ENCODE peak calls at places on chromosomes 1 and 21, in four cellular contexts. One of them, this sample, is unnamed.
A peak's percentile ranks its signal among the peaks of the same experiment; 100 is the strongest.

GRCh38 chr1:58968360-58968952 is 184.6 kb upstream of the JUN start:
- DNase-seq in posterior vena cava: peak; percentile 93
- DNase-seq in stimulated activated CD4-positive, alpha-beta T cell treated with anti-CD3 and anti-CD28 coated beads, Interleukin-1b, Interleukin-23, amount 100 ng/mL, for 48 hours: no peak
- DNase-seq in ELR: no peak
- DNase-seq in this sample: peak; percentile 94

GRCh38 chr21:44263768-44264167 is 2.1 kb upstream of the DNMT3L start:
- DNase-seq in posterior vena cava: no peak
- DNase-seq in ELR: no peak
- DNase-seq in stimulated activated CD4-positive, alpha-beta T cell treated with anti-CD3 and anti-CD28 coated beads, Interleukin-1b, Interleukin-23, amount 100 ng/mL, for 48 hours: no peak
- DNase-seq in this sample: no peak

GRCh38 chr1:180137767-180138166 is 16.9 kb upstream of the QSOX1 start:
- DNase-seq in posterior vena cava: no peak
- DNase-seq in stimulated activated CD4-positive, alpha-beta T cell treated with anti-CD3 and anti-CD28 coated beads, Interleukin-1b, Interleukin-23, amount 100 ng/mL, for 48 hours: no peak
- DNase-seq in ELR: no peak
- DNase-seq in this sample: no peak

GRCh38 chr1:86704972-86705632 is 726 bp downstream of the SH3GLB1 start:
- DNase-seq in posterior vena cava: peak; percentile 84
- DNase-seq in ELR: peak; percentile 72
- DNase-seq in stimulated activated CD4-positive, alpha-beta T cell treated with anti-CD3 and anti-CD28 coated beads, Interleukin-1b, Interleukin-23, amount 100 ng/mL, for 48 hours: peak; percentile 22
- DNase-seq in this sample: peak; percentile 79

GRCh38 chr21:36163780-36164426 is 7.3 kb downstream of the DOP1B start:
- DNase-seq in stimulated activated CD4-positive, alpha-beta T cell treated with anti-CD3 and anti-CD28 coated beads, Interleukin-1b, Interleukin-23, amount 100 ng/mL, for 48 hours: no peak
- DNase-seq in ELR: no peak
- DNase-seq in posterior vena cava: no peak
- DNase-seq in this sample: no peak

GRCh38 chr21:32457360-32457840 is 44.9 kb downstream of the EVA1C start:
- DNase-seq in posterior vena cava: no peak
- DNase-seq in ELR: peak; percentile 51
- DNase-seq in stimulated activated CD4-positive, alpha-beta T cell treated with anti-CD3 and anti-CD28 coated beads, Interleukin-1b, Interleukin-23, amount 100 ng/mL, for 48 hours: no peak
- DNase-seq in this sample: no peak

GRCh38 chr1:243548516-243548915 is 292.7 kb downstream of the SDCCAG8 start:
- DNase-seq in stimulated activated CD4-positive, alpha-beta T cell treated with anti-CD3 and anti-CD28 coated beads, Interleukin-1b, Interleukin-23, amount 100 ng/mL, for 48 hours: no peak
- DNase-seq in posterior vena cava: no peak
- DNase-seq in ELR: no peak
- DNase-seq in this sample: no peak

GRCh38 chr1:16013220-16013907 is 4.5 kb downstream of the HSPB7 start:
- DNase-seq in stimulated activated CD4-positive, alpha-beta T cell treated with anti-CD3 and anti-CD28 coated beads, Interleukin-1b, Interleukin-23, amount 100 ng/mL, for 48 hours: peak; percentile 56
- DNase-seq in ELR: peak; percentile 62
- DNase-seq in posterior vena cava: no peak
- DNase-seq in this sample: peak; percentile 93

GRCh38 chr21:46151261-46151988 is 4.0 kb downstream of the FTCD start:
- DNase-seq in stimulated activated CD4-positive, alpha-beta T cell treated with anti-CD3 and anti-CD28 coated beads, Interleukin-1b, Interleukin-23, amount 100 ng/mL, for 48 hours: peak; percentile 1
- DNase-seq in ELR: no peak
- DNase-seq in posterior vena cava: peak; percentile 75
- DNase-seq in this sample: peak; percentile 55

GRCh38 chr1:46152021-46152420 is 19.6 kb upstream of the PIK3R3 start:
- DNase-seq in posterior vena cava: no peak
- DNase-seq in stimulated activated CD4-positive, alpha-beta T cell treated with anti-CD3 and anti-CD28 coated beads, Interleukin-1b, Interleukin-23, amount 100 ng/mL, for 48 hours: no peak
- DNase-seq in ELR: peak; percentile 64
- DNase-seq in this sample: no peak

GRCh38 chr1:211677659-211678058 is 2.2 kb upstream of the NEK2 start:
- DNase-seq in stimulated activated CD4-positive, alpha-beta T cell treated with anti-CD3 and anti-CD28 coated beads, Interleukin-1b, Interleukin-23, amount 100 ng/mL, for 48 hours: no peak
- DNase-seq in ELR: no peak
- DNase-seq in posterior vena cava: no peak
- DNase-seq in this sample: no peak

GRCh38 chr1:156489166-156489934 is 11.2 kb downstream of the MEF2D start:
- DNase-seq in ELR: no peak
- DNase-seq in stimulated activated CD4-positive, alpha-beta T cell treated with anti-CD3 and anti-CD28 coated beads, Interleukin-1b, Interleukin-23, amount 100 ng/mL, for 48 hours: peak; percentile 32
- DNase-seq in posterior vena cava: no peak
- DNase-seq in this sample: peak; percentile 89

GRCh38 chr1:72845342-72845741 is 563.0 kb upstream of the NEGR1 start:
- DNase-seq in posterior vena cava: no peak
- DNase-seq in ELR: peak; percentile 33
- DNase-seq in stimulated activated CD4-positive, alpha-beta T cell treated with anti-CD3 and anti-CD28 coated beads, Interleukin-1b, Interleukin-23, amount 100 ng/mL, for 48 hours: no peak
- DNase-seq in this sample: no peak

GRCh38 chr1:15141933-15142647 is 11.5 kb upstream of the TMEM51 start:
- DNase-seq in posterior vena cava: no peak
- DNase-seq in ELR: peak; percentile 13
- DNase-seq in stimulated activated CD4-positive, alpha-beta T cell treated with anti-CD3 and anti-CD28 coated beads, Interleukin-1b, Interleukin-23, amount 100 ng/mL, for 48 hours: no peak
- DNase-seq in this sample: no peak

GRCh38 chr1:156931553-156931952 is 11.1 kb downstream of the LRRC71 start:
- DNase-seq in posterior vena cava: peak; percentile 68
- DNase-seq in ELR: no peak
- DNase-seq in stimulated activated CD4-positive, alpha-beta T cell treated with anti-CD3 and anti-CD28 coated beads, Interleukin-1b, Interleukin-23, amount 100 ng/mL, for 48 hours: no peak
- DNase-seq in this sample: peak; percentile 61

GRCh38 chr21:38273745-38274544 is 17.2 kb downstream of the KCNJ15 start:
- DNase-seq in posterior vena cava: no peak
- DNase-seq in stimulated activated CD4-positive, alpha-beta T cell treated with anti-CD3 and anti-CD28 coated beads, Interleukin-1b, Interleukin-23, amount 100 ng/mL, for 48 hours: no peak
- DNase-seq in ELR: peak; percentile 57
- DNase-seq in this sample: no peak

GRCh38 chr1:19156676-19157075 is 53.4 kb downstream of the UBR4 start:
- DNase-seq in posterior vena cava: no peak
- DNase-seq in ELR: peak; percentile 47
- DNase-seq in stimulated activated CD4-positive, alpha-beta T cell treated with anti-CD3 and anti-CD28 coated beads, Interleukin-1b, Interleukin-23, amount 100 ng/mL, for 48 hours: no peak
- DNase-seq in this sample: peak; percentile 76

GRCh38 chr1:19042675-19043578 is 86.5 kb upstream of the IFFO2 start:
- DNase-seq in ELR: no peak
- DNase-seq in stimulated activated CD4-positive, alpha-beta T cell treated with anti-CD3 and anti-CD28 coated beads, Interleukin-1b, Interleukin-23, amount 100 ng/mL, for 48 hours: peak; percentile 22
- DNase-seq in posterior vena cava: peak; percentile 49
- DNase-seq in this sample: peak; percentile 42

This sample was measured in sigmoid colon.